ENCODE peak calls at places on chromosomes 2 and 18, in five cellular contexts. One of them, this sample, is unnamed.
A peak's percentile ranks its signal among the peaks of the same experiment; 100 is the strongest.

GRCh38 chr2:127516031-127516430 is 10.3 kb downstream of the IWS1 start:
- DNase-seq in H9: no peak
- DNase-seq in adrenal gland: peak; percentile 38
- DNase-seq in upper lobe of left lung: peak; percentile 88
- DNase-seq in left ventricle myocardium inferior: peak; percentile 84
- DNase-seq in this sample: peak; percentile 56

GRCh38 chr2:85757860-85758259 is 4.1 kb downstream of the ATOH8 start:
- DNase-seq in H9: no peak
- DNase-seq in adrenal gland: no peak
- DNase-seq in upper lobe of left lung: no peak
- DNase-seq in left ventricle myocardium inferior: no peak
- DNase-seq in this sample: no peak

GRCh38 chr18:78965917-78966878 is 13.4 kb upstream of the SALL3 start:
- DNase-seq in H9: peak; percentile 24
- DNase-seq in adrenal gland: no peak
- DNase-seq in upper lobe of left lung: no peak
- DNase-seq in left ventricle myocardium inferior: no peak
- DNase-seq in this sample: no peak

GRCh38 chr2:232492963-232493700 is 5.5 kb upstream of the ECEL1 start:
- DNase-seq in H9: no peak
- DNase-seq in adrenal gland: no peak
- DNase-seq in upper lobe of left lung: no peak
- DNase-seq in left ventricle myocardium inferior: no peak
- DNase-seq in this sample: peak; percentile 23

GRCh38 chr2:161681043-161681442 is 56.8 kb downstream of the SLC4A10 start:
- DNase-seq in H9: no peak
- DNase-seq in adrenal gland: no peak
- DNase-seq in upper lobe of left lung: no peak
- DNase-seq in left ventricle myocardium inferior: no peak
- DNase-seq in this sample: no peak

GRCh38 chr2:45180784-45181183 is 171.5 kb upstream of the SIX2 start:
- DNase-seq in H9: no peak
- DNase-seq in adrenal gland: no peak
- DNase-seq in upper lobe of left lung: no peak
- DNase-seq in left ventricle myocardium inferior: no peak
- DNase-seq in this sample: no peak

GRCh38 chr2:85468704-85469349 is 50.3 kb downstream of the SH2D6 start:
- DNase-seq in H9: peak; percentile 59
- DNase-seq in adrenal gland: no peak
- DNase-seq in upper lobe of left lung: no peak
- DNase-seq in left ventricle myocardium inferior: no peak
- DNase-seq in this sample: peak; percentile 80

GRCh38 chr2:105397025-105397722 is 1.7 kb downstream of the FHL2 start:
- DNase-seq in H9: no peak
- DNase-seq in adrenal gland: no peak
- DNase-seq in upper lobe of left lung: no peak
- DNase-seq in left ventricle myocardium inferior: no peak
- DNase-seq in this sample: no peak

GRCh38 chr2:109311771-109312170 is 182.8 kb downstream of the SH3RF3 start:
- DNase-seq in H9: no peak
- DNase-seq in adrenal gland: no peak
- DNase-seq in upper lobe of left lung: no peak
- DNase-seq in left ventricle myocardium inferior: no peak
- DNase-seq in this sample: no peak

GRCh38 chr2:39734451-39734850 is 44.6 kb downstream of the THUMPD2 start:
- DNase-seq in H9: no peak
- DNase-seq in adrenal gland: no peak
- DNase-seq in upper lobe of left lung: no peak
- DNase-seq in left ventricle myocardium inferior: no peak
- DNase-seq in this sample: no peak

GRCh38 chr2:72148391-72148974 is 821 bp upstream of the CYP26B1 start:
- DNase-seq in H9: peak; percentile 39
- DNase-seq in adrenal gland: peak; percentile 28
- DNase-seq in upper lobe of left lung: no peak
- DNase-seq in left ventricle myocardium inferior: peak; percentile 14
- DNase-seq in this sample: peak; percentile 28

GRCh38 chr2:239316562-239317465 is 84.0 kb downstream of the HDAC4 start:
- DNase-seq in H9: peak; percentile 17
- DNase-seq in adrenal gland: peak; percentile 85
- DNase-seq in upper lobe of left lung: peak; percentile 47
- DNase-seq in left ventricle myocardium inferior: peak; percentile 80
- DNase-seq in this sample: peak; percentile 33

GRCh38 chr2:127572841-127573240 is 37.4 kb downstream of the MYO7B start:
- DNase-seq in H9: no peak
- DNase-seq in adrenal gland: no peak
- DNase-seq in upper lobe of left lung: no peak
- DNase-seq in left ventricle myocardium inferior: no peak
- DNase-seq in this sample: no peak

GRCh38 chr2:173101687-173102086 is 26.0 kb downstream of the MAP3K20 start:
- DNase-seq in H9: no peak
- DNase-seq in adrenal gland: peak; percentile 40
- DNase-seq in upper lobe of left lung: no peak
- DNase-seq in left ventricle myocardium inferior: no peak
- DNase-seq in this sample: no peak

GRCh38 chr2:152456262-152456661 is 121.3 kb downstream of the FMNL2 start:
- DNase-seq in H9: no peak
- DNase-seq in adrenal gland: no peak
- DNase-seq in upper lobe of left lung: no peak
- DNase-seq in left ventricle myocardium inferior: no peak
- DNase-seq in this sample: no peak

GRCh38 chr2:208040199-208041171 is 15.2 kb upstream of the PLEKHM3 start:
- DNase-seq in H9: peak; percentile 73
- DNase-seq in adrenal gland: peak; percentile 81
- DNase-seq in upper lobe of left lung: peak; percentile 68
- DNase-seq in left ventricle myocardium inferior: peak; percentile 61
- DNase-seq in this sample: peak; percentile 75

GRCh38 chr2:17545680-17546613 is 5.5 kb downstream of the VSNL1 start:
- DNase-seq in H9: no peak
- DNase-seq in adrenal gland: no peak
- DNase-seq in upper lobe of left lung: no peak
- DNase-seq in left ventricle myocardium inferior: no peak
- DNase-seq in this sample: no peak

GRCh38 chr2:210577263-210578071 is 21.1 kb downstream of the CPS1 start:
- DNase-seq in H9: no peak
- DNase-seq in adrenal gland: no peak
- DNase-seq in upper lobe of left lung: no peak
- DNase-seq in left ventricle myocardium inferior: no peak
- DNase-seq in this sample: no peak

GRCh38 chr2:176584333-176584732 is 315.1 kb downstream of the MTX2 start:
- DNase-seq in H9: no peak
- DNase-seq in adrenal gland: no peak
- DNase-seq in upper lobe of left lung: no peak
- DNase-seq in left ventricle myocardium inferior: no peak
- DNase-seq in this sample: no peak

GRCh38 chr2:1455466-1455865 is 42.2 kb downstream of the TPO start:
- DNase-seq in H9: no peak
- DNase-seq in adrenal gland: no peak
- DNase-seq in upper lobe of left lung: no peak
- DNase-seq in left ventricle myocardium inferior: no peak
- DNase-seq in this sample: no peak

GRCh38 chr2:174158003-174158402 is 90.3 kb downstream of the OLA1 start:
- DNase-seq in H9: peak; percentile 65
- DNase-seq in adrenal gland: peak; percentile 51
- DNase-seq in upper lobe of left lung: no peak
- DNase-seq in left ventricle myocardium inferior: no peak
- DNase-seq in this sample: peak; percentile 70

GRCh38 chr2:239461551-239462515 is 61.0 kb upstream of the HDAC4 start:
- DNase-seq in H9: peak; percentile 18
- DNase-seq in adrenal gland: peak; percentile 30
- DNase-seq in upper lobe of left lung: peak; percentile 12
- DNase-seq in left ventricle myocardium inferior: no peak
- DNase-seq in this sample: no peak

GRCh38 chr2:223169830-223170605 is 118.0 kb downstream of the KCNE4 start:
- DNase-seq in H9: no peak
- DNase-seq in adrenal gland: no peak
- DNase-seq in upper lobe of left lung: no peak
- DNase-seq in left ventricle myocardium inferior: no peak
- DNase-seq in this sample: no peak

GRCh38 chr18:23689031-23689615 is at the start of gene LAMA3:
- DNase-seq in H9: no peak
- DNase-seq in adrenal gland: peak; percentile 58
- DNase-seq in upper lobe of left lung: peak; percentile 64
- DNase-seq in left ventricle myocardium inferior: peak; percentile 69
- DNase-seq in this sample: peak; percentile 78

GRCh38 chr2:215851091-215851490 is 162.3 kb downstream of the MREG start:
- DNase-seq in H9: no peak
- DNase-seq in adrenal gland: no peak
- DNase-seq in upper lobe of left lung: no peak
- DNase-seq in left ventricle myocardium inferior: no peak
- DNase-seq in this sample: no peak

GRCh38 chr2:64214281-64215115 is 70.3 kb upstream of the PELI1 start:
- DNase-seq in H9: no peak
- DNase-seq in adrenal gland: no peak
- DNase-seq in upper lobe of left lung: peak; percentile 61
- DNase-seq in left ventricle myocardium inferior: no peak
- DNase-seq in this sample: no peak
- H3K4me1 ChIP-seq in H9: peaks cover 8% of the 10 kb centered on the region
- H3K4me1 ChIP-seq in adrenal gland: no peaks in the 10 kb centered on the region
- H3K4me1 ChIP-seq in upper lobe of left lung: peaks cover 31% of the 10 kb centered on the region
- H3K4me1 ChIP-seq in left ventricle myocardium inferior: peaks cover 26% of the 10 kb centered on the region
- H3K4me1 ChIP-seq in this sample: peaks cover 24% of the 10 kb centered on the region

GRCh38 chr2:20093263-20094141 is 42.1 kb upstream of the LAPTM4A start:
- DNase-seq in H9: peak; percentile 78
- DNase-seq in adrenal gland: peak; percentile 86
- DNase-seq in upper lobe of left lung: no peak
- DNase-seq in left ventricle myocardium inferior: peak; percentile 61
- DNase-seq in this sample: no peak
- TF ChIP-seq CTCF in H9: peak; percentile 67
- TF ChIP-seq CTCF in adrenal gland: peak; percentile 62
- TF ChIP-seq CTCF in upper lobe of left lung: no peak
- TF ChIP-seq CTCF in left ventricle myocardium inferior: peak; percentile 67
- TF ChIP-seq CTCF in this sample: no peak

GRCh38 chr2:27156739-27157475 is 8.1 kb downstream of the TCF23 start:
- DNase-seq in H9: no peak
- DNase-seq in adrenal gland: no peak
- DNase-seq in upper lobe of left lung: no peak
- DNase-seq in left ventricle myocardium inferior: no peak
- DNase-seq in this sample: no peak

GRCh38 chr2:27154990-27155615 is 6.3 kb downstream of the TCF23 start:
- DNase-seq in H9: no peak
- DNase-seq in adrenal gland: no peak
- DNase-seq in upper lobe of left lung: no peak
- DNase-seq in left ventricle myocardium inferior: no peak
- DNase-seq in this sample: no peak

GRCh38 chr2:27159271-27159670 is 10.5 kb downstream of the TCF23 start:
- DNase-seq in H9: no peak
- DNase-seq in adrenal gland: no peak
- DNase-seq in upper lobe of left lung: no peak
- DNase-seq in left ventricle myocardium inferior: no peak
- DNase-seq in this sample: no peak

GRCh38 chr2:27162151-27163121 is 13.6 kb downstream of the TCF23 start:
- DNase-seq in H9: no peak
- DNase-seq in adrenal gland: no peak
- DNase-seq in upper lobe of left lung: no peak
- DNase-seq in left ventricle myocardium inferior: no peak
- DNase-seq in this sample: no peak

GRCh38 chr2:27158468-27158867 is 9.7 kb downstream of the TCF23 start:
- DNase-seq in H9: no peak
- DNase-seq in adrenal gland: no peak
- DNase-seq in upper lobe of left lung: no peak
- DNase-seq in left ventricle myocardium inferior: no peak
- DNase-seq in this sample: no peak
- H3K4me1 ChIP-seq in H9: no peaks in the 10 kb centered on the region
- H3K4me1 ChIP-seq in adrenal gland: peaks cover 5% of the 10 kb centered on the region
- H3K4me1 ChIP-seq in upper lobe of left lung: no peaks in the 10 kb centered on the region
- H3K4me1 ChIP-seq in left ventricle myocardium inferior: no peaks in the 10 kb centered on the region
- H3K4me1 ChIP-seq in this sample: no peaks in the 10 kb centered on the region

GRCh38 chr18:71878226-71878625 is 665.9 kb downstream of the CBLN2 start:
- DNase-seq in H9: no peak
- DNase-seq in adrenal gland: no peak
- DNase-seq in upper lobe of left lung: no peak
- DNase-seq in left ventricle myocardium inferior: no peak
- DNase-seq in this sample: no peak
- TF ChIP-seq CTCF in H9: no peak
- TF ChIP-seq CTCF in adrenal gland: no peak
- TF ChIP-seq CTCF in upper lobe of left lung: no peak
- TF ChIP-seq CTCF in left ventricle myocardium inferior: no peak
- TF ChIP-seq CTCF in this sample: no peak

This sample was measured in mucosa of descending colon.